ENCODE peak calls at places on chromosomes 16 and 17, in nine cellular contexts. C is effector memory CD4-positive, alpha-beta T cell; F is pancreas; T is colonic mucosa; V is heart right ventricle; A is Karpas-422; L is thoracic aorta; W is mesenchymal stem cell; O is neuronal stem cell. N is an unnamed sample.

GRCh38 chr17:68955181-68955841 is at the start of gene ABCA8:
- DNase-seq in C (no peak), F (no peak), T (no peak), V (no peak), A (no peak), L (no peak), W (peak; percentile 18), O (no peak), N (no peak)

GRCh38 chr16:73951541-73951940 is 345.1 kb upstream of the PSMD7 start:
- DNase-seq in C (no peak), F (no peak), T (peak; percentile 19), V (peak; percentile 20), A (no peak), L (no peak), W (no peak), O (no peak), N (no peak)

GRCh38 chr16:79885320-79885719 is 284.8 kb upstream of the MAF start:
- DNase-seq in C (no peak), F (no peak), T (no peak), V (no peak), A (no peak), L (no peak), W (no peak), O (no peak), N (no peak)

GRCh38 chr16:85555549-85556455 is 57.3 kb upstream of the GSE1 start:
- DNase-seq in C (no peak), F (peak; percentile 53), T (peak; percentile 76), V (peak; percentile 49), A (peak; percentile 55), L (no peak), W (peak; percentile 89), O (no peak), N (peak; percentile 71)

GRCh38 chr17:61575352-61575975 is 15.6 kb downstream of the NACA2 start:
- DNase-seq in C (no peak), F (no peak), T (no peak), V (no peak), A (no peak), L (no peak), W (no peak), O (no peak), N (no peak)

GRCh38 chr16:84518804-84519341 is 14.4 kb upstream of the MEAK7 start:
- DNase-seq in C (peak; percentile 56), F (no peak), T (peak; percentile 63), V (no peak), A (no peak), L (no peak), W (no peak), O (no peak), N (no peak)

GRCh38 chr17:48177816-48178215 is 70.2 kb downstream of the SNX11 start:
- DNase-seq in C (no peak), F (no peak), T (no peak), V (no peak), A (no peak), L (no peak), W (no peak), O (no peak), N (no peak)

GRCh38 chr17:10600551-10600950 is 51.1 kb upstream of the MYH2 start:
- DNase-seq in C (no peak), F (no peak), T (no peak), V (no peak), A (no peak), L (no peak), W (no peak), O (no peak), N (no peak)

GRCh38 chr16:52773026-52773425 is 226.1 kb upstream of the TOX3 start:
- DNase-seq in C (no peak), F (no peak), T (no peak), V (no peak), A (no peak), L (no peak), W (no peak), O (no peak), N (no peak)

GRCh38 chr17:63571632-63572310 is 21.5 kb downstream of the DCAF7 start:
- DNase-seq in C (no peak), F (no peak), T (no peak), V (no peak), A (no peak), L (no peak), W (peak; percentile 82), O (no peak), N (no peak)

GRCh38 chr17:70076189-70076588 is 1.2 kb downstream of the KCNJ16 start:
- DNase-seq in C (no peak), F (no peak), T (no peak), V (no peak), A (no peak), L (no peak), W (no peak), O (no peak), N (no peak)

GRCh38 chr17:16474012-16474725 is 17.8 kb downstream of the LRRC75A start:
- DNase-seq in C (no peak), F (no peak), T (no peak), V (no peak), A (no peak), L (no peak), W (peak; percentile 25), O (no peak), N (no peak)

GRCh38 chr16:35711435-35711834 is 2252.0 kb downstream of the TP53TG3F start:
- DNase-seq in C (no peak), F (no peak), T (no peak), V (no peak), A (no peak), L (no peak), W (no peak), O (no peak), N (no peak)

GRCh38 chr16:35711958-35712357 is 2252.5 kb downstream of the TP53TG3F start:
- DNase-seq in C (no peak), F (no peak), T (no peak), V (no peak), A (no peak), L (no peak), W (no peak), O (no peak), N (no peak)

GRCh38 chr16:35713762-35714650 is 2254.6 kb downstream of the TP53TG3F start:
- DNase-seq in C (no peak), F (no peak), T (no peak), V (no peak), A (no peak), L (no peak), W (no peak), O (no peak), N (no peak)

GRCh38 chr16:35714665-35715064 is 2255.3 kb downstream of the TP53TG3F start:
- DNase-seq in C (no peak), F (no peak), T (no peak), V (no peak), A (no peak), L (no peak), W (no peak), O (no peak), N (no peak)
- H3K9me3 ChIP-seq in C (peaks cover 28% of the 10 kb centered on the region), F (no peaks in the 10 kb centered on the region), T (no peaks in the 10 kb centered on the region), V (no peaks in the 10 kb centered on the region), A (peaks cover 29% of the 10 kb centered on the region), L (peaks cover 16% of the 10 kb centered on the region), W (peaks cover under 1% of the 10 kb centered on the region), O (no peaks in the 10 kb centered on the region), N (peaks cover 41% of the 10 kb centered on the region)

GRCh38 chr17:35740997-35741931 is 9.8 kb downstream of the RASL10B start:
- DNase-seq in C (no peak), F (no peak), T (no peak), V (no peak), A (no peak), L (no peak), W (no peak), O (no peak), N (no peak)

GRCh38 chr17:35740216-35740615 is 8.8 kb downstream of the RASL10B start:
- DNase-seq in C (no peak), F (no peak), T (no peak), V (no peak), A (no peak), L (no peak), W (no peak), O (no peak), N (no peak)

GRCh38 chr17:35743911-35744328 is 9.1 kb downstream of the GAS2L2 start:
- DNase-seq in C (no peak), F (no peak), T (no peak), V (no peak), A (peak; percentile 78), L (no peak), W (peak; percentile 52), O (no peak), N (no peak)

GRCh38 chr17:35742896-35743477 is 10.1 kb downstream of the GAS2L2 start:
- DNase-seq in C (no peak), F (no peak), T (no peak), V (no peak), A (no peak), L (no peak), W (no peak), O (no peak), N (no peak)

DNA sequence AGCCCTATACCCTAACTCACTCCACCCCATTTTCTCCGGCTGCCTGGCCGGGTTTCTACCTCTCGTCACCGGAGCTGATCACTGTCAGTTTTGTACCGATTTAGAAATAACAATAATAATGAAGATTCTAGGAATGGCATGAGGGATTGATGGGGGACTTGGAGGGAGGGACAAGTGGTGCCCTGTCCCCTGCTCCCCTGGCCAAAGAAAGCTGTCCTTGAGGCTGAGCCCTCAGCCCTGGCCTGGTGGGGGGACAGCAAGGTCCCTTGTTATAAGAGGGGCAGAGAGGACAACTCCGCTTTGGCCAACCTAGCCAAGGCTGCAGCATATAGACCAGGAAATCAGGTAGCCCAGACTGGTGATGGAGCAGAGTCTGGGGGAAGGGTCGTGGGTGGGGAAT is 10.5 kb downstream of the GAS2L2 start:
- DNase-seq in C (no peak), F (no peak), T (no peak), V (no peak), A (no peak), L (no peak), W (no peak), O (no peak), N (no peak)
- H3K27me3 ChIP-seq in C (peaks cover 15% of the 10 kb centered on the region), F (no peaks in the 10 kb centered on the region), T (peaks cover 18% of the 10 kb centered on the region), V (peaks cover 47% of the 10 kb centered on the region), A (no peaks in the 10 kb centered on the region), L (no peaks in the 10 kb centered on the region), W (peaks cover 69% of the 10 kb centered on the region), O (peaks cover 5% of the 10 kb centered on the region), N (no peaks in the 10 kb centered on the region)

GRCh38 chr16:68574479-68574878 is 35.4 kb downstream of the ZFP90 start:
- DNase-seq in C (no peak), F (no peak), T (no peak), V (no peak), A (no peak), L (no peak), W (no peak), O (no peak), N (no peak)
- H3K9me3 ChIP-seq in C (peaks cover 39% of the 10 kb centered on the region), F (no peaks in the 10 kb centered on the region), T (peaks cover 7% of the 10 kb centered on the region), V (no peaks in the 10 kb centered on the region), A (peaks cover 42% of the 10 kb centered on the region), L (peaks cover 84% of the 10 kb centered on the region), W (peaks cover 86% of the 10 kb centered on the region), O (peaks cover 62% of the 10 kb centered on the region), N (peaks cover 94% of the 10 kb centered on the region)

GRCh38 chr17:39744075-39744835 is 6.5 kb downstream of the GRB7 start:
- DNase-seq in C (no peak), F (peak; percentile 13), T (no peak), V (no peak), A (no peak), L (no peak), W (no peak), O (no peak), N (no peak)
- H3K27me3 ChIP-seq in C (no peaks in the 10 kb centered on the region), F (no peaks in the 10 kb centered on the region), T (no peaks in the 10 kb centered on the region), V (peaks cover 37% of the 10 kb centered on the region), A (no peaks in the 10 kb centered on the region), L (no peaks in the 10 kb centered on the region), W (no peaks in the 10 kb centered on the region), O (no peaks in the 10 kb centered on the region), N (no peaks in the 10 kb centered on the region)

GRCh38 chr16:82936941-82937551 is 310.3 kb downstream of the CDH13 start:
- DNase-seq in C (no peak), F (no peak), T (no peak), V (no peak), A (no peak), L (no peak), W (peak; percentile 89), O (no peak), N (no peak)
- H3K9me3 ChIP-seq in C (no peaks in the 10 kb centered on the region), F (no peaks in the 10 kb centered on the region), T (no peaks in the 10 kb centered on the region), V (no peaks in the 10 kb centered on the region), A (peaks cover 30% of the 10 kb centered on the region), L (no peaks in the 10 kb centered on the region), W (peaks cover 6% of the 10 kb centered on the region), O (no peaks in the 10 kb centered on the region), N (peaks cover 35% of the 10 kb centered on the region)